ENCODE peak calls at places on chromosomes 12 and 14, in seven cellular contexts. R, B, C, P, Y, X and K are unnamed samples.

GRCh38 chr12:106498056-106498455 is 84.7 kb upstream of the RFX4 start:
- ATAC-seq in R (no peak), B (no peak), C (peak; percentile 47), P (no peak), Y (no peak), X (no peak), K (no peak)

GRCh38 chr14:100463937-100464336 is 123.3 kb downstream of the BEGAIN start:
- ATAC-seq in R (no peak), B (no peak), C (no peak), P (no peak), Y (no peak), X (no peak), K (no peak)

GRCh38 chr12:95385646-95386045 is 88.3 kb upstream of the METAP2 start:
- ATAC-seq in R (no peak), B (peak; percentile 30), C (peak; percentile 80), P (no peak), Y (peak; percentile 82), X (no peak), K (peak; percentile 67)

GRCh38 chr12:14643247-14643646 is 53.2 kb downstream of the GUCY2C start:
- ATAC-seq in R (no peak), B (no peak), C (no peak), P (no peak), Y (no peak), X (no peak), K (no peak)

GRCh38 chr12:65205886-65206285 is 36.5 kb downstream of the LEMD3 start:
- ATAC-seq in R (no peak), B (no peak), C (no peak), P (no peak), Y (no peak), X (no peak), K (no peak)

GRCh38 chr14:104639481-104639880 is 34.9 kb upstream of the TMEM179 start:
- ATAC-seq in R (no peak), B (no peak), C (no peak), P (no peak), Y (no peak), X (no peak), K (no peak)

GRCh38 chr14:53921027-53921426 is 35.6 kb downstream of the BMP4 start:
- ATAC-seq in R (no peak), B (no peak), C (no peak), P (no peak), Y (no peak), X (no peak), K (no peak)

GRCh38 chr12:132474237-132474741 is 15.7 kb upstream of the FBRSL1 start:
- ATAC-seq in R (no peak), B (no peak), C (no peak), P (no peak), Y (no peak), X (peak; percentile 26), K (no peak)

GRCh38 chr14:92539875-92540274 is 26.3 kb downstream of the RIN3 start:
- ATAC-seq in R (peak; percentile 3), B (no peak), C (peak; percentile 69), P (no peak), Y (peak; percentile 3), X (peak; percentile 3), K (peak; percentile 4)

GRCh38 chr12:40864891-40865290 is 172.7 kb downstream of the CNTN1 start:
- ATAC-seq in R (no peak), B (no peak), C (no peak), P (no peak), Y (no peak), X (no peak), K (no peak)

GRCh38 chr14:39217214-39217879 is 16.4 kb upstream of the MIA2 start:
- ATAC-seq in R (no peak), B (peak; percentile 54), C (no peak), P (peak; percentile 6), Y (no peak), X (peak; percentile 73), K (no peak)

GRCh38 chr12:71578694-71579258 is 84.9 kb downstream of the ZFC3H1 start:
- ATAC-seq in R (no peak), B (no peak), C (no peak), P (no peak), Y (no peak), X (no peak), K (no peak)

GRCh38 chr12:108782971-108783370 is 51.7 kb upstream of the CORO1C start:
- ATAC-seq in R (no peak), B (no peak), C (no peak), P (no peak), Y (no peak), X (no peak), K (no peak)

GRCh38 chr12:12521923-12522322 is 40.7 kb downstream of the DUSP16 start:
- ATAC-seq in R (peak; percentile 82), B (peak; percentile 23), C (no peak), P (peak; percentile 34), Y (no peak), X (no peak), K (no peak)

GRCh38 chr12:53950789-53951576 is 3.7 kb upstream of the HOXC12 start:
- ATAC-seq in R (no peak), B (no peak), C (no peak), P (peak; percentile 53), Y (no peak), X (no peak), K (no peak)

GRCh38 chr14:98249057-98249456 is 1022.9 kb downstream of the BCL11B start:
- ATAC-seq in R (no peak), B (no peak), C (no peak), P (no peak), Y (no peak), X (no peak), K (no peak)

GRCh38 chr12:109209082-109209481 is 92.7 kb downstream of the ACACB start:
- ATAC-seq in R (peak; percentile 50), B (no peak), C (no peak), P (no peak), Y (no peak), X (no peak), K (no peak)

GRCh38 chr12:67414011-67414715 is 145.0 kb downstream of the CAND1 start:
- ATAC-seq in R (no peak), B (no peak), C (no peak), P (no peak), Y (peak; percentile 40), X (no peak), K (no peak)

GRCh38 chr12:16258963-16259362 is 18.5 kb downstream of the SLC15A5 start:
- ATAC-seq in R (no peak), B (no peak), C (no peak), P (no peak), Y (no peak), X (no peak), K (no peak)

GRCh38 chr14:61322799-61323290 is 1.5 kb downstream of the PRKCH start:
- ATAC-seq in R (no peak), B (peak; percentile 8), C (peak; percentile 1), P (no peak), Y (no peak), X (peak; percentile 54), K (no peak)

GRCh38 chr12:75337905-75338304 is 3.4 kb downstream of the GLIPR1L1 start:
- ATAC-seq in R (no peak), B (no peak), C (no peak), P (no peak), Y (no peak), X (no peak), K (no peak)

GRCh38 chr14:68968051-68968450 is 11.1 kb downstream of the ACTN1 start:
- ATAC-seq in R (no peak), B (no peak), C (no peak), P (no peak), Y (no peak), X (no peak), K (no peak)

GRCh38 chr12:104177663-104178501 is 37.7 kb upstream of the TXNRD1 start:
- ATAC-seq in R (peak; percentile 71), B (peak; percentile 89), C (peak; percentile 75), P (peak; percentile 71), Y (peak; percentile 83), X (peak; percentile 92), K (peak; percentile 89)

GRCh38 chr14:77657244-77657643 is 40.8 kb upstream of the SPTLC2 start:
- ATAC-seq in R (peak; percentile 76), B (no peak), C (peak; percentile 89), P (no peak), Y (no peak), X (no peak), K (no peak)

GRCh38 chr12:76685246-76685678 is 78.7 kb upstream of the ZDHHC17 start:
- ATAC-seq in R (peak; percentile 39), B (peak; percentile 83), C (peak; percentile 88), P (no peak), Y (no peak), X (no peak), K (peak; percentile 31)

GRCh38 chr12:4813741-4814140 is 93.5 kb downstream of the GALNT8 start:
- ATAC-seq in R (no peak), B (no peak), C (no peak), P (no peak), Y (no peak), X (no peak), K (no peak)
- H3K4me1 ChIP-seq in R (no peaks in the 10 kb centered on the region), B (no peaks in the 10 kb centered on the region), C (peaks cover 21% of the 10 kb centered on the region), P (no peaks in the 10 kb centered on the region), Y (no peaks in the 10 kb centered on the region), X (no peaks in the 10 kb centered on the region), K (no peaks in the 10 kb centered on the region)

DNA sequence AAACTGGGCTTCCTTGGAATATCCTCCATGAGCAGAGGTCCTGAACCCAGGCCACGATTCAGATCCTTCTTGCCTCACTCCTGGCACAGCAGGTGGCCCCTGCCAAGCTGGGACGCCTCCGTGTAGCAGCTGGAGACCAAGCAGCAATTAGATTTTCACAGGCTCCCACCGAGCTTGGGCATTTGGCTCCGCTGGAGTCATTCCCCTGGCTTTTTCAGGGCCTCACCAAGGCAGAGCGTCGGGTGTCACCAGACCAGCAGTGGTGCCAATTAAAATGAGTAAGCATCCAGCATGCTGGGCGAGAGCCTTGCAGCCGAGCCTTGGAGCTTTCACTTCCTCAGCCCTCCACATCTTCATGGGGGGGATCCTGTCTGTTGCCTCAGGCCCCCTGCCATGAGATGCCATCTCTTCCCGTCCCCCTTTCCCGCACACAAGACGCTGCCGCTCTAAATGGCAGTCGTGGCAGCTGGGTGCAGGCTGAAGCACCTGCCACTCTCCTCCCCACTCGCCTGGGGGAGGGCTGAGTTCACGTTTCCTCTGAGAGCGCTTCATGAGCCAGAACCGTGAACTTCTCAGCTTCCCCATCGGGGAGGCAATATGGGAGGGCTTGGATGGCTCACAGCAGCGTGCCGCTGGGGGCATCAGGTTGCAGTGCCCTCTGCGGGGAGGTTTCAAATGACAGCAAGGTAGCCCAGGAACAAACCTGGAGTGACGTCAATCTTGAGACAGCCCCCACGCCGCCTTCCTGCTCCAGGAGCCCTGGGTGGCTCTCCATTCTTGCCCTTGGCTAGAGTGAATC is 11.7 kb downstream of the TPCN1 start:
- ATAC-seq in R (peak; percentile 24), B (no peak), C (peak; percentile 66), P (no peak), Y (peak; percentile 62), X (no peak), K (peak; percentile 57)
- TF ChIP-seq POLR2A in R (no peak), B (no peak), C (no peak), P (no peak), Y (peak; percentile 62), X (no peak), K (no peak)

GRCh38 chr12:27550653-27550975 is 26.6 kb downstream of the PPFIBP1 start:
- ATAC-seq in R (no peak), B (no peak), C (no peak), P (no peak), Y (no peak), X (no peak), K (no peak)
- H3K4me1 ChIP-seq in R (peaks cover 48% of the 10 kb centered on the region), B (peaks cover 56% of the 10 kb centered on the region), C (peaks cover 97% of the 10 kb centered on the region), P (peaks cover 82% of the 10 kb centered on the region), Y (peaks cover 81% of the 10 kb centered on the region), X (peaks cover 97% of the 10 kb centered on the region), K (peaks cover 30% of the 10 kb centered on the region)

DNA sequence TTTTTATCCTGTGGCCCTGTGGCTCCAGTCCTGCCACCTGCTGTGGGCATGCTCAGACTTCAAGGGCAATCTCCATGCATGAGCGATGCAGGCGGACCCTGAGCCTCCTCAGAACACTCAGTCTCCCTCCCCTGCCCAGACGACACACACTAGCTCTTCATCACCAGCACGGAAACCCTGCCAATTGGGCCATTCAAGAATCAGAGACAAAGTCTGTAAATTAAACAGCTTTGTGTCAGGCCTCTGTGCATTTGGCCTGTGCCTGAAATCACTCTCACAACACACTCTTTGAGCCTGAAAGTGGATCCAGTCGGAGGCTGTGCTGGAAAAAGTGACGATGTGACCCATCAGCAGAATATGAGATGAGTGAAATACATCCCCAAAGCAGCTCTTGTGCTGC is 12.5 kb downstream of the POU6F1 start:
- ATAC-seq in R (no peak), B (no peak), C (no peak), P (no peak), Y (no peak), X (peak; percentile 32), K (no peak)
- TF ChIP-seq POLR2A in R (no peak), B (no peak), C (no peak), P (no peak), Y (no peak), X (no peak), K (no peak)